ENCODE peak calls at places on chromosomes 12 and 14, in four cellular contexts. U is GM23338, S is HFFc6, M is NCI-H1105 treated with DMSO at 0.1 percent for 48 hours. W is an unnamed sample.

GRCh38 chr14:104795781-104796681 is 483 bp upstream of the AKT1 start:
- DNase-seq in U (peak), S (no peak), M (no peak), W (peak)

GRCh38 chr12:131765961-131766360 is 55.1 kb downstream of the SFSWAP start:
- DNase-seq in U (no peak), S (no peak), M (no peak), W (no peak)

GRCh38 chr14:55731881-55732498 is 152.0 kb downstream of the KTN1 start:
- DNase-seq in U (peak), S (no peak), M (peak), W (no peak)

GRCh38 chr14:68811161-68811560 is 18.3 kb upstream of the ZFP36L1 start:
- DNase-seq in U (no peak), S (no peak), M (no peak), W (no peak)

GRCh38 chr14:64861916-64862315 is 17.8 kb downstream of the SPTB start:
- DNase-seq in U (peak), S (no peak), M (no peak), W (no peak)

GRCh38 chr12:77521458-77522115 is 309.1 kb upstream of the NAV3 start:
- DNase-seq in U (no peak), S (no peak), M (no peak), W (peak)

GRCh38 chr14:98293527-98293926 is 978.5 kb downstream of the BCL11B start:
- DNase-seq in U (no peak), S (no peak), M (no peak), W (peak)

GRCh38 chr12:43937947-43938346 is 102.1 kb downstream of the TMEM117 start:
- DNase-seq in U (peak), S (no peak), M (no peak), W (no peak)

GRCh38 chr12:52280319-52280795 is 5.9 kb downstream of the KRT86 start:
- DNase-seq in U (no peak), S (peak), M (no peak), W (peak)

GRCh38 chr12:91991397-91992187 is 154.1 kb downstream of the BTG1 start:
- DNase-seq in U (no peak), S (no peak), M (no peak), W (no peak)

W was measured in AG08395.